ENCODE peak calls at places on chromosomes 7 and 10, in four cellular contexts. X is activated CD4-positive, alpha-beta T cell treated with anti-CD3 and anti-CD28 coated beads for 4 hours; O is posterior cingulate gyrus; Z is AG04450. F is an unnamed sample.

GRCh38 chr7:155863721-155864151 is 51.5 kb upstream of the SHH start:
- DNase-seq in O (no peak), X (no peak), Z (no peak), F (no peak)

GRCh38 chr7:158394936-158395335 is 192.7 kb downstream of the PTPRN2 start:
- DNase-seq in X (no peak), O (peak), Z (no peak), F (peak)

GRCh38 chr7:156156734-156157408 is 344.6 kb upstream of the SHH start:
- DNase-seq in O (peak), Z (no peak), X (no peak), F (no peak)

GRCh38 chr7:150975536-150976285 is 2.4 kb downstream of the KCNH2 start:
- DNase-seq in O (peak), X (no peak), Z (no peak), F (no peak)

GRCh38 chr10:95208702-95209391 is 14.8 kb downstream of the ACSM6 start:
- DNase-seq in O (no peak), Z (no peak), X (no peak), F (no peak)

GRCh38 chr7:21722371-21722770 is 179.5 kb downstream of the DNAH11 start:
- DNase-seq in O (no peak), Z (no peak), X (no peak), F (no peak)

GRCh38 chr7:149126662-149127321 is 668 bp upstream of the ZNF425 start:
- DNase-seq in X (peak), O (peak), Z (no peak), F (peak)

GRCh38 chr7:8068892-8069686 is 100.5 kb downstream of the GLCCI1 start:
- DNase-seq in O (peak), Z (no peak), X (no peak), F (no peak)

GRCh38 chr7:80869821-80870751 is 48.8 kb downstream of the SEMA3C start:
- DNase-seq in Z (no peak), X (no peak), O (no peak), F (no peak)

GRCh38 chr10:11210211-11210922 is 192.7 kb downstream of the CELF2 start:
- DNase-seq in O (no peak), Z (no peak), X (no peak), F (no peak)

GRCh38 chr10:13815766-13816165 is 229.0 kb downstream of the PRPF18 start:
- DNase-seq in O (no peak), Z (no peak), X (no peak), F (no peak)

GRCh38 chr10:821322-821721 is 110.2 kb downstream of the LARP4B start:
- DNase-seq in O (no peak), X (no peak), Z (no peak), F (no peak)

GRCh38 chr10:91035650-91036292 is 114.9 kb upstream of the ANKRD1 start:
- DNase-seq in Z (no peak), O (no peak), X (no peak), F (no peak)

GRCh38 chr10:22693371-22693784 is 21.0 kb downstream of the PIP4K2A start:
- DNase-seq in O (no peak), Z (no peak), X (no peak), F (no peak)

GRCh38 chr7:139572704-139573395 is 49.4 kb downstream of the CLEC2L start:
- DNase-seq in X (no peak), Z (no peak), O (no peak), F (no peak)

GRCh38 chr10:61284222-61284890 is 168.8 kb downstream of the TMEM26 start:
- DNase-seq in Z (peak), O (no peak), X (no peak), F (peak)

GRCh38 chr10:16867556-16867955 is 50.3 kb upstream of the RSU1 start:
- DNase-seq in Z (no peak), O (no peak), X (no peak), F (no peak)

GRCh38 chr10:82942572-82943091 is 1067.6 kb downstream of the NRG3 start:
- DNase-seq in O (peak), X (no peak), Z (no peak), F (no peak)

GRCh38 chr7:76142861-76143260 is 58.8 kb upstream of the SRRM3 start:
- DNase-seq in X (peak), O (no peak), Z (no peak), F (no peak)

GRCh38 chr7:78254397-78255055 is 456.0 kb downstream of the PHTF2 start:
- DNase-seq in O (no peak), Z (no peak), X (no peak), F (no peak)

F was measured in effector memory CD8-positive, alpha-beta T cell.